ENCODE peak calls at places on chromosomes 12 and 14, in ten cellular contexts. One of them, this sample, is unnamed.

GRCh38 chr14:57069702-57070101 is 199.0 kb downstream of the EXOC5 start:
- DNase-seq in CD8-positive, alpha-beta memory T cell: no peak
- DNase-seq in brain microvascular endothelial cell: no peak
- DNase-seq in NT2/D1: no peak
- DNase-seq in K562: no peak
- DNase-seq in CD8-positive, alpha-beta T cell: no peak
- DNase-seq in fibroblast of lung: no peak
- DNase-seq in effector memory CD4-positive, alpha-beta T cell: no peak
- DNase-seq in SK-N-SH: no peak
- DNase-seq in neural progenitor cell: no peak
- DNase-seq in this sample: no peak

GRCh38 chr12:43858991-43859390 is 23.1 kb downstream of the TMEM117 start:
- DNase-seq in CD8-positive, alpha-beta memory T cell: no peak
- DNase-seq in brain microvascular endothelial cell: no peak
- DNase-seq in NT2/D1: no peak
- DNase-seq in K562: no peak
- DNase-seq in CD8-positive, alpha-beta T cell: no peak
- DNase-seq in fibroblast of lung: no peak
- DNase-seq in effector memory CD4-positive, alpha-beta T cell: no peak
- DNase-seq in SK-N-SH: no peak
- DNase-seq in neural progenitor cell: no peak
- DNase-seq in this sample: no peak

GRCh38 chr12:124888203-124888602 is 24.5 kb upstream of the SCARB1 start:
- DNase-seq in CD8-positive, alpha-beta memory T cell: no peak
- DNase-seq in brain microvascular endothelial cell: no peak
- DNase-seq in NT2/D1: no peak
- DNase-seq in K562: no peak
- DNase-seq in CD8-positive, alpha-beta T cell: no peak
- DNase-seq in fibroblast of lung: no peak
- DNase-seq in effector memory CD4-positive, alpha-beta T cell: no peak
- DNase-seq in SK-N-SH: no peak
- DNase-seq in neural progenitor cell: no peak
- DNase-seq in this sample: no peak

GRCh38 chr12:45989277-45989856 is 1.0 kb downstream of the SCAF11 start:
- DNase-seq in CD8-positive, alpha-beta memory T cell: no peak
- DNase-seq in brain microvascular endothelial cell: no peak
- DNase-seq in NT2/D1: no peak
- DNase-seq in K562: no peak
- DNase-seq in CD8-positive, alpha-beta T cell: no peak
- DNase-seq in fibroblast of lung: no peak
- DNase-seq in effector memory CD4-positive, alpha-beta T cell: no peak
- DNase-seq in SK-N-SH: no peak
- DNase-seq in neural progenitor cell: no peak
- DNase-seq in this sample: no peak

GRCh38 chr12:52213541-52214420 is 19.3 kb upstream of the KRT7 start:
- DNase-seq in CD8-positive, alpha-beta memory T cell: peak; percentile 33
- DNase-seq in brain microvascular endothelial cell: peak; percentile 68
- DNase-seq in NT2/D1: peak; percentile 85
- DNase-seq in K562: peak; percentile 80
- DNase-seq in CD8-positive, alpha-beta T cell: peak; percentile 23
- DNase-seq in fibroblast of lung: peak; percentile 66
- DNase-seq in effector memory CD4-positive, alpha-beta T cell: peak; percentile 27
- DNase-seq in SK-N-SH: peak; percentile 82
- DNase-seq in neural progenitor cell: peak; percentile 90
- DNase-seq in this sample: no peak

GRCh38 chr14:75649337-75649736 is 11.3 kb downstream of the ERG28 start:
- DNase-seq in CD8-positive, alpha-beta memory T cell: no peak
- DNase-seq in brain microvascular endothelial cell: no peak
- DNase-seq in NT2/D1: no peak
- DNase-seq in K562: no peak
- DNase-seq in CD8-positive, alpha-beta T cell: no peak
- DNase-seq in fibroblast of lung: no peak
- DNase-seq in effector memory CD4-positive, alpha-beta T cell: no peak
- DNase-seq in SK-N-SH: no peak
- DNase-seq in neural progenitor cell: no peak
- DNase-seq in this sample: no peak

GRCh38 chr14:105482486-105483110 is 4.1 kb upstream of the CRIP1 start:
- DNase-seq in CD8-positive, alpha-beta memory T cell: no peak
- DNase-seq in brain microvascular endothelial cell: no peak
- DNase-seq in NT2/D1: no peak
- DNase-seq in K562: no peak
- DNase-seq in CD8-positive, alpha-beta T cell: no peak
- DNase-seq in fibroblast of lung: no peak
- DNase-seq in effector memory CD4-positive, alpha-beta T cell: no peak
- DNase-seq in SK-N-SH: no peak
- DNase-seq in neural progenitor cell: no peak
- DNase-seq in this sample: no peak

GRCh38 chr14:103857256-103857655 is 9.9 kb upstream of the PPP1R13B start:
- DNase-seq in CD8-positive, alpha-beta memory T cell: no peak
- DNase-seq in brain microvascular endothelial cell: no peak
- DNase-seq in NT2/D1: no peak
- DNase-seq in K562: no peak
- DNase-seq in CD8-positive, alpha-beta T cell: no peak
- DNase-seq in fibroblast of lung: no peak
- DNase-seq in effector memory CD4-positive, alpha-beta T cell: no peak
- DNase-seq in SK-N-SH: no peak
- DNase-seq in neural progenitor cell: no peak
- DNase-seq in this sample: no peak

GRCh38 chr14:101598571-101599233 is 37.4 kb downstream of the DIO3 start:
- DNase-seq in CD8-positive, alpha-beta memory T cell: no peak
- DNase-seq in brain microvascular endothelial cell: no peak
- DNase-seq in NT2/D1: no peak
- DNase-seq in K562: no peak
- DNase-seq in CD8-positive, alpha-beta T cell: no peak
- DNase-seq in fibroblast of lung: no peak
- DNase-seq in effector memory CD4-positive, alpha-beta T cell: no peak
- DNase-seq in SK-N-SH: no peak
- DNase-seq in neural progenitor cell: no peak
- DNase-seq in this sample: no peak

GRCh38 chr12:110039085-110039807 is 9.1 kb downstream of the C12orf76 start:
- DNase-seq in CD8-positive, alpha-beta memory T cell: no peak
- DNase-seq in brain microvascular endothelial cell: peak; percentile 90
- DNase-seq in NT2/D1: no peak
- DNase-seq in K562: no peak
- DNase-seq in CD8-positive, alpha-beta T cell: peak; percentile 7
- DNase-seq in fibroblast of lung: peak; percentile 95
- DNase-seq in effector memory CD4-positive, alpha-beta T cell: peak; percentile 18
- DNase-seq in SK-N-SH: no peak
- DNase-seq in neural progenitor cell: no peak
- DNase-seq in this sample: peak; percentile 77

GRCh38 chr14:81435578-81436295 is 35.6 kb upstream of the STON2 start:
- DNase-seq in CD8-positive, alpha-beta memory T cell: no peak
- DNase-seq in brain microvascular endothelial cell: no peak
- DNase-seq in NT2/D1: no peak
- DNase-seq in K562: peak; percentile 74
- DNase-seq in CD8-positive, alpha-beta T cell: no peak
- DNase-seq in fibroblast of lung: peak; percentile 44
- DNase-seq in effector memory CD4-positive, alpha-beta T cell: no peak
- DNase-seq in SK-N-SH: peak; percentile 85
- DNase-seq in neural progenitor cell: peak; percentile 88
- DNase-seq in this sample: no peak

GRCh38 chr12:38892090-38892786 is 13.2 kb downstream of the CPNE8 start:
- DNase-seq in CD8-positive, alpha-beta memory T cell: no peak
- DNase-seq in brain microvascular endothelial cell: no peak
- DNase-seq in NT2/D1: no peak
- DNase-seq in K562: no peak
- DNase-seq in CD8-positive, alpha-beta T cell: no peak
- DNase-seq in fibroblast of lung: peak; percentile 52
- DNase-seq in effector memory CD4-positive, alpha-beta T cell: no peak
- DNase-seq in SK-N-SH: no peak
- DNase-seq in neural progenitor cell: no peak
- DNase-seq in this sample: no peak

GRCh38 chr12:94640134-94640928 is 10.0 kb downstream of the TMCC3 start:
- DNase-seq in CD8-positive, alpha-beta memory T cell: no peak
- DNase-seq in brain microvascular endothelial cell: peak; percentile 93
- DNase-seq in NT2/D1: no peak
- DNase-seq in K562: no peak
- DNase-seq in CD8-positive, alpha-beta T cell: no peak
- DNase-seq in fibroblast of lung: peak; percentile 93
- DNase-seq in effector memory CD4-positive, alpha-beta T cell: no peak
- DNase-seq in SK-N-SH: no peak
- DNase-seq in neural progenitor cell: no peak
- DNase-seq in this sample: no peak

GRCh38 chr12:5102806-5103205 is 59.1 kb downstream of the KCNA5 start:
- DNase-seq in CD8-positive, alpha-beta memory T cell: no peak
- DNase-seq in brain microvascular endothelial cell: no peak
- DNase-seq in NT2/D1: no peak
- DNase-seq in K562: no peak
- DNase-seq in CD8-positive, alpha-beta T cell: no peak
- DNase-seq in fibroblast of lung: no peak
- DNase-seq in effector memory CD4-positive, alpha-beta T cell: no peak
- DNase-seq in SK-N-SH: no peak
- DNase-seq in neural progenitor cell: no peak
- DNase-seq in this sample: no peak

GRCh38 chr14:34502826-34503225 is 36.7 kb downstream of the EAPP start:
- DNase-seq in CD8-positive, alpha-beta memory T cell: no peak
- DNase-seq in brain microvascular endothelial cell: peak; percentile 81
- DNase-seq in NT2/D1: no peak
- DNase-seq in K562: no peak
- DNase-seq in CD8-positive, alpha-beta T cell: no peak
- DNase-seq in fibroblast of lung: peak; percentile 63
- DNase-seq in effector memory CD4-positive, alpha-beta T cell: no peak
- DNase-seq in SK-N-SH: no peak
- DNase-seq in neural progenitor cell: no peak
- DNase-seq in this sample: no peak

GRCh38 chr12:5524769-5525436 is 93.0 kb downstream of the NTF3 start:
- DNase-seq in CD8-positive, alpha-beta memory T cell: no peak
- DNase-seq in brain microvascular endothelial cell: no peak
- DNase-seq in NT2/D1: no peak
- DNase-seq in K562: no peak
- DNase-seq in CD8-positive, alpha-beta T cell: no peak
- DNase-seq in fibroblast of lung: no peak
- DNase-seq in effector memory CD4-positive, alpha-beta T cell: no peak
- DNase-seq in SK-N-SH: no peak
- DNase-seq in neural progenitor cell: no peak
- DNase-seq in this sample: no peak

GRCh38 chr12:111842556-111843396 is 748 bp downstream of the MAPKAPK5 start:
- DNase-seq in CD8-positive, alpha-beta memory T cell: no peak
- DNase-seq in brain microvascular endothelial cell: no peak
- DNase-seq in NT2/D1: no peak
- DNase-seq in K562: peak; percentile 78
- DNase-seq in CD8-positive, alpha-beta T cell: no peak
- DNase-seq in fibroblast of lung: peak; percentile 13
- DNase-seq in effector memory CD4-positive, alpha-beta T cell: peak; percentile 13
- DNase-seq in SK-N-SH: no peak
- DNase-seq in neural progenitor cell: peak; percentile 23
- DNase-seq in this sample: no peak

GRCh38 chr14:64766430-64767151 is 62.4 kb downstream of the PLEKHG3 start:
- DNase-seq in CD8-positive, alpha-beta memory T cell: no peak
- DNase-seq in brain microvascular endothelial cell: no peak
- DNase-seq in NT2/D1: no peak
- DNase-seq in K562: no peak
- DNase-seq in CD8-positive, alpha-beta T cell: no peak
- DNase-seq in fibroblast of lung: no peak
- DNase-seq in effector memory CD4-positive, alpha-beta T cell: no peak
- DNase-seq in SK-N-SH: no peak
- DNase-seq in neural progenitor cell: peak; percentile 59
- DNase-seq in this sample: no peak

GRCh38 chr12:107223816-107224215 is 130.5 kb upstream of the CRY1 start:
- DNase-seq in CD8-positive, alpha-beta memory T cell: no peak
- DNase-seq in brain microvascular endothelial cell: no peak
- DNase-seq in NT2/D1: no peak
- DNase-seq in K562: no peak
- DNase-seq in CD8-positive, alpha-beta T cell: no peak
- DNase-seq in fibroblast of lung: peak; percentile 46
- DNase-seq in effector memory CD4-positive, alpha-beta T cell: no peak
- DNase-seq in SK-N-SH: no peak
- DNase-seq in neural progenitor cell: no peak
- DNase-seq in this sample: no peak

DNA sequence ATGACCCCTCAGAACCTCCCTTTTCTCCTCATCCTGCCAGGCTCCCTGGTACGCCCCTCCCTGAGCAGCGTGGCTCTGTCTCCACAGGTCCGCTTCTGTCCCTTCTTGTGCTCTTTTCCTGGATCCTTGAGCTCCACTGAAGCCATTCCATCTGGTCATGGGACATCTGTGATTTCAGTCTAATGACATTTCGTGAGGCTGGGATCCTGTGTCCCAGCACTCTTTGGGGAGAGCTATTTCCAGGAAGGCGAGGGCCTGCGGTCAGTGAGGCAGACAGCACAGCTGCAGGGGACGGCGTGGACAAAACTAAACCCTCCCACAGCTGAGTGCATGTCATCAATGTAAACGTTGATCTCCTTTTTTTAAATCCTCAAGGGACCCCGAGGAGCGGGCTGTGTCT is 127.6 kb downstream of the DACT1 start:
- DNase-seq in CD8-positive, alpha-beta memory T cell: no peak
- DNase-seq in brain microvascular endothelial cell: peak; percentile 60
- DNase-seq in NT2/D1: no peak
- DNase-seq in K562: no peak
- DNase-seq in CD8-positive, alpha-beta T cell: no peak
- DNase-seq in fibroblast of lung: no peak
- DNase-seq in effector memory CD4-positive, alpha-beta T cell: no peak
- DNase-seq in SK-N-SH: no peak
- DNase-seq in neural progenitor cell: no peak
- DNase-seq in this sample: no peak
- H3K4me3 ChIP-seq in CD8-positive, alpha-beta memory T cell: no peak overlapping the region
- H3K4me3 ChIP-seq in brain microvascular endothelial cell: no peak overlapping the region
- H3K4me3 ChIP-seq in NT2/D1: no peak overlapping the region
- H3K4me3 ChIP-seq in K562: no peak overlapping the region
- H3K4me3 ChIP-seq in CD8-positive, alpha-beta T cell: no peak overlapping the region
- H3K4me3 ChIP-seq in fibroblast of lung: no peak overlapping the region
- H3K4me3 ChIP-seq in effector memory CD4-positive, alpha-beta T cell: no peak overlapping the region
- H3K4me3 ChIP-seq in SK-N-SH: no peak overlapping the region
- H3K4me3 ChIP-seq in neural progenitor cell: no peak overlapping the region
- H3K4me3 ChIP-seq in this sample: no peak overlapping the region

GRCh38 chr12:2664721-2665577 is 129.8 kb upstream of the FKBP4 start:
- DNase-seq in CD8-positive, alpha-beta memory T cell: no peak
- DNase-seq in brain microvascular endothelial cell: no peak
- DNase-seq in NT2/D1: no peak
- DNase-seq in K562: no peak
- DNase-seq in CD8-positive, alpha-beta T cell: no peak
- DNase-seq in fibroblast of lung: no peak
- DNase-seq in effector memory CD4-positive, alpha-beta T cell: no peak
- DNase-seq in SK-N-SH: no peak
- DNase-seq in neural progenitor cell: no peak
- DNase-seq in this sample: no peak
- H3K4me3 ChIP-seq in CD8-positive, alpha-beta memory T cell: no peak overlapping the region
- H3K4me3 ChIP-seq in brain microvascular endothelial cell: no peak overlapping the region
- H3K4me3 ChIP-seq in NT2/D1: no peak overlapping the region
- H3K4me3 ChIP-seq in K562: no peak overlapping the region
- H3K4me3 ChIP-seq in CD8-positive, alpha-beta T cell: no peak overlapping the region
- H3K4me3 ChIP-seq in fibroblast of lung: no peak overlapping the region
- H3K4me3 ChIP-seq in effector memory CD4-positive, alpha-beta T cell: no peak overlapping the region
- H3K4me3 ChIP-seq in SK-N-SH: no peak overlapping the region
- H3K4me3 ChIP-seq in neural progenitor cell: no peak overlapping the region
- H3K4me3 ChIP-seq in this sample: no peak overlapping the region

GRCh38 chr12:28222959-28223662 is 32.9 kb downstream of the CCDC91 start:
- DNase-seq in CD8-positive, alpha-beta memory T cell: no peak
- DNase-seq in brain microvascular endothelial cell: no peak
- DNase-seq in NT2/D1: no peak
- DNase-seq in K562: no peak
- DNase-seq in CD8-positive, alpha-beta T cell: no peak
- DNase-seq in fibroblast of lung: no peak
- DNase-seq in effector memory CD4-positive, alpha-beta T cell: no peak
- DNase-seq in SK-N-SH: no peak
- DNase-seq in neural progenitor cell: no peak
- DNase-seq in this sample: no peak
- H3K4me3 ChIP-seq in CD8-positive, alpha-beta memory T cell: peak overlapping the region; percentile 14
- H3K4me3 ChIP-seq in brain microvascular endothelial cell: no peak overlapping the region
- H3K4me3 ChIP-seq in NT2/D1: no peak overlapping the region
- H3K4me3 ChIP-seq in K562: no peak overlapping the region
- H3K4me3 ChIP-seq in CD8-positive, alpha-beta T cell: no peak overlapping the region
- H3K4me3 ChIP-seq in fibroblast of lung: no peak overlapping the region
- H3K4me3 ChIP-seq in effector memory CD4-positive, alpha-beta T cell: peak overlapping the region; percentile 9
- H3K4me3 ChIP-seq in SK-N-SH: no peak overlapping the region
- H3K4me3 ChIP-seq in neural progenitor cell: no peak overlapping the region
- H3K4me3 ChIP-seq in this sample: no peak overlapping the region

GRCh38 chr14:51444381-51445000 is 204.4 kb downstream of the TMX1 start:
- DNase-seq in CD8-positive, alpha-beta memory T cell: no peak
- DNase-seq in brain microvascular endothelial cell: no peak
- DNase-seq in NT2/D1: no peak
- DNase-seq in K562: no peak
- DNase-seq in CD8-positive, alpha-beta T cell: no peak
- DNase-seq in fibroblast of lung: peak; percentile 83
- DNase-seq in effector memory CD4-positive, alpha-beta T cell: no peak
- DNase-seq in SK-N-SH: no peak
- DNase-seq in neural progenitor cell: no peak
- DNase-seq in this sample: no peak
- H3K4me3 ChIP-seq in CD8-positive, alpha-beta memory T cell: no peak overlapping the region
- H3K4me3 ChIP-seq in brain microvascular endothelial cell: no peak overlapping the region
- H3K4me3 ChIP-seq in NT2/D1: no peak overlapping the region
- H3K4me3 ChIP-seq in K562: no peak overlapping the region
- H3K4me3 ChIP-seq in CD8-positive, alpha-beta T cell: no peak overlapping the region
- H3K4me3 ChIP-seq in fibroblast of lung: no peak overlapping the region
- H3K4me3 ChIP-seq in effector memory CD4-positive, alpha-beta T cell: no peak overlapping the region
- H3K4me3 ChIP-seq in SK-N-SH: no peak overlapping the region
- H3K4me3 ChIP-seq in neural progenitor cell: no peak overlapping the region
- H3K4me3 ChIP-seq in this sample: no peak overlapping the region

This sample was measured in HFF-Myc.